ENCODE peak calls at places on chromosome 19, in seven cellular contexts. One of them, this sample, is unnamed. For H3K27me3, the result is how much of the 10 kb centered on the place peaks cover.

GRCh38 chr19:2561895-2562294 is 86.0 kb downstream of the GADD45B start:
- DNase-seq in ascending aorta: no peak
- DNase-seq in cardiac muscle cell: no peak
- DNase-seq in GM23338: no peak
- DNase-seq in dorsolateral prefrontal cortex: no peak
- DNase-seq in CD4-positive, alpha-beta T cell: peak
- DNase-seq in body of pancreas: no peak
- DNase-seq in this sample: no peak

GRCh38 chr19:40217921-40218890 is at the start of gene TTC9B:
- DNase-seq in cardiac muscle cell: peak
- DNase-seq in dorsolateral prefrontal cortex: peak
- DNase-seq in CD4-positive, alpha-beta T cell: peak
- DNase-seq in ascending aorta: no peak
- DNase-seq in GM23338: peak
- DNase-seq in body of pancreas: no peak
- DNase-seq in this sample: no peak

GRCh38 chr19:8363803-8364771 is at the start of gene ANGPTL4:
- DNase-seq in body of pancreas: peak
- DNase-seq in dorsolateral prefrontal cortex: no peak
- DNase-seq in ascending aorta: peak
- DNase-seq in GM23338: peak
- DNase-seq in cardiac muscle cell: peak
- DNase-seq in CD4-positive, alpha-beta T cell: peak
- DNase-seq in this sample: peak

GRCh38 chr19:10896851-10897526 is 25.6 kb downstream of the CARM1 start:
- DNase-seq in body of pancreas: no peak
- DNase-seq in GM23338: no peak
- DNase-seq in CD4-positive, alpha-beta T cell: no peak
- DNase-seq in dorsolateral prefrontal cortex: no peak
- DNase-seq in ascending aorta: no peak
- DNase-seq in cardiac muscle cell: no peak
- DNase-seq in this sample: no peak

GRCh38 chr19:2722541-2723344 is 1.6 kb upstream of the DIRAS1 start:
- DNase-seq in CD4-positive, alpha-beta T cell: no peak
- DNase-seq in dorsolateral prefrontal cortex: peak
- DNase-seq in GM23338: peak
- DNase-seq in cardiac muscle cell: peak
- DNase-seq in ascending aorta: peak
- DNase-seq in body of pancreas: peak
- DNase-seq in this sample: peak

GRCh38 chr19:44303976-44304568 is 753 bp downstream of the ZNF235 start:
- DNase-seq in ascending aorta: no peak
- DNase-seq in dorsolateral prefrontal cortex: no peak
- DNase-seq in CD4-positive, alpha-beta T cell: no peak
- DNase-seq in cardiac muscle cell: peak
- DNase-seq in body of pancreas: no peak
- DNase-seq in GM23338: peak
- DNase-seq in this sample: no peak

GRCh38 chr19:56958428-56958827 is 117.9 kb upstream of the PEG3 start:
- DNase-seq in dorsolateral prefrontal cortex: no peak
- DNase-seq in cardiac muscle cell: no peak
- DNase-seq in GM23338: no peak
- DNase-seq in body of pancreas: no peak
- DNase-seq in CD4-positive, alpha-beta T cell: no peak
- DNase-seq in ascending aorta: no peak
- DNase-seq in this sample: no peak

GRCh38 chr19:39941151-39941550 is 6.7 kb upstream of the FCGBP start:
- DNase-seq in ascending aorta: no peak
- DNase-seq in body of pancreas: no peak
- DNase-seq in CD4-positive, alpha-beta T cell: no peak
- DNase-seq in cardiac muscle cell: no peak
- DNase-seq in dorsolateral prefrontal cortex: no peak
- DNase-seq in GM23338: no peak
- DNase-seq in this sample: no peak

GRCh38 chr19:43532571-43532961 is 422 bp upstream of the ZNF575 start:
- DNase-seq in cardiac muscle cell: no peak
- DNase-seq in body of pancreas: no peak
- DNase-seq in GM23338: no peak
- DNase-seq in CD4-positive, alpha-beta T cell: no peak
- DNase-seq in ascending aorta: peak
- DNase-seq in dorsolateral prefrontal cortex: peak
- DNase-seq in this sample: no peak

GRCh38 chr19:928471-929259 is 2.8 kb downstream of the ARID3A start:
- DNase-seq in ascending aorta: no peak
- DNase-seq in CD4-positive, alpha-beta T cell: no peak
- DNase-seq in cardiac muscle cell: no peak
- DNase-seq in body of pancreas: no peak
- DNase-seq in dorsolateral prefrontal cortex: no peak
- DNase-seq in GM23338: no peak
- DNase-seq in this sample: no peak

GRCh38 chr19:14413765-14414171 is 5.4 kb downstream of the DDX39A start:
- DNase-seq in dorsolateral prefrontal cortex: no peak
- DNase-seq in GM23338: no peak
- DNase-seq in body of pancreas: no peak
- DNase-seq in ascending aorta: no peak
- DNase-seq in cardiac muscle cell: no peak
- DNase-seq in CD4-positive, alpha-beta T cell: no peak
- DNase-seq in this sample: no peak

GRCh38 chr19:15672580-15673175 is at the start of gene CYP4F12:
- DNase-seq in GM23338: peak
- DNase-seq in cardiac muscle cell: no peak
- DNase-seq in CD4-positive, alpha-beta T cell: peak
- DNase-seq in dorsolateral prefrontal cortex: no peak
- DNase-seq in body of pancreas: peak
- DNase-seq in ascending aorta: peak
- DNase-seq in this sample: no peak

GRCh38 chr19:49362048-49362925 is at the start of gene TEAD2:
- DNase-seq in CD4-positive, alpha-beta T cell: no peak
- DNase-seq in body of pancreas: peak
- DNase-seq in cardiac muscle cell: peak
- DNase-seq in ascending aorta: peak
- DNase-seq in GM23338: peak
- DNase-seq in dorsolateral prefrontal cortex: no peak
- DNase-seq in this sample: no peak

GRCh38 chr19:46841458-46842083 is 9.1 kb downstream of the AP2S1 start:
- DNase-seq in dorsolateral prefrontal cortex: peak
- DNase-seq in cardiac muscle cell: peak
- DNase-seq in CD4-positive, alpha-beta T cell: no peak
- DNase-seq in ascending aorta: peak
- DNase-seq in GM23338: no peak
- DNase-seq in body of pancreas: no peak
- DNase-seq in this sample: peak

GRCh38 chr19:10166046-10166445 is 28.7 kb downstream of the DNMT1 start:
- DNase-seq in ascending aorta: no peak
- DNase-seq in body of pancreas: no peak
- DNase-seq in GM23338: no peak
- DNase-seq in CD4-positive, alpha-beta T cell: no peak
- DNase-seq in dorsolateral prefrontal cortex: no peak
- DNase-seq in cardiac muscle cell: no peak
- DNase-seq in this sample: no peak

GRCh38 chr19:36604656-36605100 is 435 bp upstream of the ZNF382 start:
- DNase-seq in GM23338: peak
- DNase-seq in CD4-positive, alpha-beta T cell: peak
- DNase-seq in body of pancreas: peak
- DNase-seq in dorsolateral prefrontal cortex: peak
- DNase-seq in ascending aorta: peak
- DNase-seq in cardiac muscle cell: peak
- DNase-seq in this sample: peak

GRCh38 chr19:37698216-37698615 is 21.3 kb downstream of the ZNF607 start:
- DNase-seq in ascending aorta: no peak
- DNase-seq in dorsolateral prefrontal cortex: no peak
- DNase-seq in body of pancreas: no peak
- DNase-seq in CD4-positive, alpha-beta T cell: no peak
- DNase-seq in cardiac muscle cell: no peak
- DNase-seq in GM23338: no peak
- DNase-seq in this sample: no peak

DNA sequence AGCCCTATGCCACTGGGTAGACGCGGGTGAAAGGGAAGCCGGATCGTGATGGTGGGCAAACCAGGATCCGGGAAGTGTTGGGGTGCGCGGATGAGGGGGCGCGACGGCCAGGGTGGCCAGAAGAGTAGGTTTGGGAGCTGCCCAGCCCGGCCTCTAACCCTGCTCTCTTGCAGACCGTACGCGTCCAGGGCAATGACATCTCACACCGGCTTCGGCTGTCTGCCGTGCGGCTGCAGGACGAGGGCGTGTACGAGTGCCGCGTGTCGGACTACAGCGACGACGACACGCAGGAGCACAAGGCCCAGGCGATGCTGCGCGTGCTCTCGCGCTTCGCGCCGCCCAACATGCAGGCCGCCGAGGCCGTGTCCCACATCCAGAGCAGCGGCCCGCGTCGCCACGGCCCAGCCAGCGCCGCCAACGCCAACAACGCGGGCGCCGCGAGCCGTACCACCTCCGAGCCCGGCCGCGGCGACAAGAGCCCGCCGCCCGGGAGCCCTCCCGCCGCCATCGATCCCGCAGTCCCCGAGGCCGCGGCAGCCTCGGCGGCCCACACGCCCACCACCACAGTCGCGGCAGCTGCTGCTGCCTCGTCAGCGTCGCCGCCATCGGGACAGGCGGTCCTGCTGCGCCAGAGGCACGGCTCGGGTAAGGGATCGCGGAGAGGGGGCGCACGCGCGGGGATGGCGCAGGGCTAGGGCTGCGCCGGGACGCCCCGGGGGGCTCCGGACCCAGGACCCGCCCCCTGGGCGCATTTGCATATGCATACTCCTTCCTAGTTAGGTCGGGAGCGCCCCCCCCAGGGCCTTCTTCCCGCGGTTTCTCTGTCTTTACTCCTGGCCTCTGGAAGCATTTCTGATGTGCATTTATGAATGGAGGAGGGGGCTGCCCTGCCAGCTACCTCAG is 4.1 kb downstream of the VSTM2B start:
- DNase-seq in cardiac muscle cell: peak
- DNase-seq in dorsolateral prefrontal cortex: peak
- DNase-seq in body of pancreas: no peak
- DNase-seq in ascending aorta: no peak
- DNase-seq in CD4-positive, alpha-beta T cell: no peak
- DNase-seq in GM23338: peak
- DNase-seq in this sample: no peak
- TF ChIP-seq CTCF in cardiac muscle cell: no peak
- TF ChIP-seq CTCF in dorsolateral prefrontal cortex: no peak
- TF ChIP-seq CTCF in body of pancreas: no peak
- TF ChIP-seq CTCF in ascending aorta: no peak
- TF ChIP-seq CTCF in CD4-positive, alpha-beta T cell: no peak
- TF ChIP-seq CTCF in GM23338: peak
- TF ChIP-seq CTCF in this sample: no peak

GRCh38 chr19:41714598-41714997 is 6.2 kb downstream of the CEACAM5 start:
- DNase-seq in cardiac muscle cell: no peak
- DNase-seq in GM23338: no peak
- DNase-seq in dorsolateral prefrontal cortex: no peak
- DNase-seq in body of pancreas: no peak
- DNase-seq in ascending aorta: no peak
- DNase-seq in CD4-positive, alpha-beta T cell: no peak
- DNase-seq in this sample: no peak
- H3K27me3 ChIP-seq in cardiac muscle cell: under half
- H3K27me3 ChIP-seq in GM23338: under half
- H3K27me3 ChIP-seq in dorsolateral prefrontal cortex: under half
- H3K27me3 ChIP-seq in body of pancreas: under half
- H3K27me3 ChIP-seq in ascending aorta: under half
- H3K27me3 ChIP-seq in CD4-positive, alpha-beta T cell: under half
- H3K27me3 ChIP-seq in this sample: under half

DNA sequence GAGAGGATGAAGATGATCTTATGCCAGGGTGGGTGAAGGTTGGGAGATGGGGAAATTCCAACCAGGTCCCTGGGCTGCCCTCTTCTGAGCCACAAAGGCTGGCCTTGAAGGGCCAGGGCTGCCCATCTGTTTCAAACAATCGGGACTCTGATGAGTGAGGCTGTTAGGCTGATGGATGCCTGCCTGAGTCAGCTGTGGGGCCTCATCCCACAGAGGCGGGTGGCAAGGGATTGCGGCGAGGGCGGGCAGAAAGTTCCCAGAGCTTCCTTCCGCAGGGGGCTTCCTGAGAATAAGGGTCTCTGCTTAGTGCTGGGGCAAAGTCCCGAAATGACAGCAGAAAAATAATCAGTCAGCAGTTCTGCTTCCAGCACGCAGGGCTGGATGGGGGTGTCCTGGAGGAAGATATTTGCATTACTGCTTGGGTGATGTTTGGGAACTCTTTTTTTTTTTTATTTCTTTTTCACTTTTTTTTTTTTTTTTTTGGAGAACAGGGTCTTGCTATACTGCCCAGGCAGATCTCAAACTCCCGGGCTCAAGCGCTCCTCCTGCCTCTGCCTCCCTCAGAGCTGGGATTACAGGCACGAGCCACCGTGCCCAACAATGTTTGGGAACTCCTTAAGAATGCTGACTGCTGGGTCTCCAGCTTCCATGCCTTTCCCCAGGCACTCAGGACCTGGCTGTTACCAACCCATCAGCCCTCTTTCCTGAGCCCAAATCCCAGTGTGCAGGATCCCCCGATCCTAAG is 14.1 kb downstream of the SH3GL1 start:
- DNase-seq in ascending aorta: no peak
- DNase-seq in CD4-positive, alpha-beta T cell: no peak
- DNase-seq in dorsolateral prefrontal cortex: peak
- DNase-seq in cardiac muscle cell: no peak
- DNase-seq in body of pancreas: no peak
- DNase-seq in GM23338: no peak
- DNase-seq in this sample: no peak
- TF ChIP-seq CTCF in ascending aorta: no peak
- TF ChIP-seq CTCF in CD4-positive, alpha-beta T cell: no peak
- TF ChIP-seq CTCF in dorsolateral prefrontal cortex: peak
- TF ChIP-seq CTCF in cardiac muscle cell: no peak
- TF ChIP-seq CTCF in body of pancreas: no peak
- TF ChIP-seq CTCF in GM23338: no peak
- TF ChIP-seq CTCF in this sample: no peak

DNA sequence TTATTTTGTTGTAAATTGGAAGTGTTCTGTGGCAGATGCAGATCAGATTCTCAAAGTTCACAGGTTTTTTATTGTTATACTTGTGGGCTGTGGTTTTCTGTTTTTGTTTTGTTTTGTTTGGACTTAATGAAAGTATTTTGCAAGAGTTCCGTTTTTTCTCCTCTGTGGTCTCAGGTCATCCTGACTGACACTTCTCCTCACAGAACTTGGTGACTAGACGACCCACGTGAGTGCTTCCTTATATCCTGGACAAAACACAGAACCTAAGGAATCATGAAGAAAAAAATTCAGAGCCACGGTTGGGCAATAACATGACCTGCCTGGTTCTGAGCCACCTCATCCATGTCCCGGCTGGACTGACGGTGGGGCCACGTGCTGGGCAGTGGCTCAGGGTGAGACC is 2.5 kb upstream of the RFPL4AL1 start:
- DNase-seq in body of pancreas: no peak
- DNase-seq in cardiac muscle cell: no peak
- DNase-seq in GM23338: no peak
- DNase-seq in dorsolateral prefrontal cortex: no peak
- DNase-seq in ascending aorta: no peak
- DNase-seq in CD4-positive, alpha-beta T cell: no peak
- DNase-seq in this sample: no peak
- H3K27me3 ChIP-seq in body of pancreas: under half
- H3K27me3 ChIP-seq in cardiac muscle cell: under half
- H3K27me3 ChIP-seq in GM23338: under half
- H3K27me3 ChIP-seq in dorsolateral prefrontal cortex: under half
- H3K27me3 ChIP-seq in ascending aorta: under half
- H3K27me3 ChIP-seq in CD4-positive, alpha-beta T cell: under half
- H3K27me3 ChIP-seq in this sample: under half

GRCh38 chr19:18349524-18350128 is 9.2 kb downstream of the PGPEP1 start:
- DNase-seq in cardiac muscle cell: peak
- DNase-seq in ascending aorta: no peak
- DNase-seq in GM23338: peak
- DNase-seq in dorsolateral prefrontal cortex: peak
- DNase-seq in CD4-positive, alpha-beta T cell: peak
- DNase-seq in body of pancreas: peak
- DNase-seq in this sample: no peak
- TF ChIP-seq CTCF in cardiac muscle cell: peak
- TF ChIP-seq CTCF in ascending aorta: peak
- TF ChIP-seq CTCF in GM23338: peak
- TF ChIP-seq CTCF in dorsolateral prefrontal cortex: peak
- TF ChIP-seq CTCF in CD4-positive, alpha-beta T cell: no peak
- TF ChIP-seq CTCF in body of pancreas: peak
- TF ChIP-seq CTCF in this sample: peak

GRCh38 chr19:38717855-38718254 is 26.4 kb downstream of the CAPN12 start:
- DNase-seq in body of pancreas: no peak
- DNase-seq in cardiac muscle cell: no peak
- DNase-seq in dorsolateral prefrontal cortex: no peak
- DNase-seq in CD4-positive, alpha-beta T cell: no peak
- DNase-seq in GM23338: no peak
- DNase-seq in ascending aorta: no peak
- DNase-seq in this sample: no peak
- H3K27me3 ChIP-seq in body of pancreas: under half
- H3K27me3 ChIP-seq in cardiac muscle cell: under half
- H3K27me3 ChIP-seq in dorsolateral prefrontal cortex: under half
- H3K27me3 ChIP-seq in CD4-positive, alpha-beta T cell: under half
- H3K27me3 ChIP-seq in GM23338: under half
- H3K27me3 ChIP-seq in ascending aorta: under half
- H3K27me3 ChIP-seq in this sample: under half

This sample was measured in thoracic aorta.